ENCODE peak calls at places on chromosome 9, in six cellular contexts. One of them, this sample, is unnamed.

GRCh38 chr9:125511780-125512179 is 195.2 kb downstream of the MAPKAP1 start:
- DNase-seq in non-pigmented ciliary epithelial cell: no peak
- DNase-seq in fibroblast of mammary gland: no peak
- DNase-seq in RPMI8226: no peak
- DNase-seq in NCI-H2081: no peak
- DNase-seq in NCI-H1694: no peak
- DNase-seq in this sample: no peak

GRCh38 chr9:97905228-97905627 is 17.1 kb downstream of the TRMO start:
- DNase-seq in non-pigmented ciliary epithelial cell: no peak
- DNase-seq in fibroblast of mammary gland: no peak
- DNase-seq in RPMI8226: no peak
- DNase-seq in NCI-H2081: no peak
- DNase-seq in NCI-H1694: no peak
- DNase-seq in this sample: no peak

GRCh38 chr9:31612336-31613030 is 772.0 kb upstream of the ACO1 start:
- DNase-seq in non-pigmented ciliary epithelial cell: no peak
- DNase-seq in fibroblast of mammary gland: peak
- DNase-seq in RPMI8226: no peak
- DNase-seq in NCI-H2081: no peak
- DNase-seq in NCI-H1694: no peak
- DNase-seq in this sample: no peak

GRCh38 chr9:95740217-95741004 is 135.1 kb upstream of the ERCC6L2 start:
- DNase-seq in non-pigmented ciliary epithelial cell: no peak
- DNase-seq in fibroblast of mammary gland: no peak
- DNase-seq in RPMI8226: no peak
- DNase-seq in NCI-H2081: no peak
- DNase-seq in NCI-H1694: no peak
- DNase-seq in this sample: no peak

GRCh38 chr9:127629468-127630081 is 17.5 kb downstream of the STXBP1 start:
- DNase-seq in non-pigmented ciliary epithelial cell: no peak
- DNase-seq in fibroblast of mammary gland: peak
- DNase-seq in RPMI8226: no peak
- DNase-seq in NCI-H2081: no peak
- DNase-seq in NCI-H1694: no peak
- DNase-seq in this sample: no peak

GRCh38 chr9:133527444-133527920 is 2.7 kb upstream of the MYMK start:
- DNase-seq in non-pigmented ciliary epithelial cell: no peak
- DNase-seq in fibroblast of mammary gland: no peak
- DNase-seq in RPMI8226: no peak
- DNase-seq in NCI-H2081: no peak
- DNase-seq in NCI-H1694: no peak
- DNase-seq in this sample: no peak

GRCh38 chr9:36609306-36609705 is 36.6 kb downstream of the MELK start:
- DNase-seq in non-pigmented ciliary epithelial cell: no peak
- DNase-seq in fibroblast of mammary gland: no peak
- DNase-seq in RPMI8226: no peak
- DNase-seq in NCI-H2081: no peak
- DNase-seq in NCI-H1694: no peak
- DNase-seq in this sample: no peak

GRCh38 chr9:110189001-110189400 is 19.0 kb downstream of the C9orf152 start:
- DNase-seq in non-pigmented ciliary epithelial cell: no peak
- DNase-seq in fibroblast of mammary gland: no peak
- DNase-seq in RPMI8226: peak
- DNase-seq in NCI-H2081: no peak
- DNase-seq in NCI-H1694: no peak
- DNase-seq in this sample: no peak

GRCh38 chr9:93466416-93467061 is 13.2 kb upstream of the FAM120AOS start:
- DNase-seq in non-pigmented ciliary epithelial cell: no peak
- DNase-seq in fibroblast of mammary gland: no peak
- DNase-seq in RPMI8226: no peak
- DNase-seq in NCI-H2081: no peak
- DNase-seq in NCI-H1694: no peak
- DNase-seq in this sample: no peak

GRCh38 chr9:81682797-81683196 is 6.5 kb downstream of the TLE1 start:
- DNase-seq in non-pigmented ciliary epithelial cell: no peak
- DNase-seq in fibroblast of mammary gland: no peak
- DNase-seq in RPMI8226: no peak
- DNase-seq in NCI-H2081: peak
- DNase-seq in NCI-H1694: no peak
- DNase-seq in this sample: peak

GRCh38 chr9:13322828-13323550 is 43.5 kb upstream of the MPDZ start:
- DNase-seq in non-pigmented ciliary epithelial cell: no peak
- DNase-seq in fibroblast of mammary gland: no peak
- DNase-seq in RPMI8226: no peak
- DNase-seq in NCI-H2081: no peak
- DNase-seq in NCI-H1694: no peak
- DNase-seq in this sample: no peak

GRCh38 chr9:4315582-4316215 is 15.8 kb upstream of the GLIS3 start:
- DNase-seq in non-pigmented ciliary epithelial cell: no peak
- DNase-seq in fibroblast of mammary gland: peak
- DNase-seq in RPMI8226: peak
- DNase-seq in NCI-H2081: peak
- DNase-seq in NCI-H1694: peak
- DNase-seq in this sample: no peak

GRCh38 chr9:98833090-98833956 is 25.9 kb downstream of the GALNT12 start:
- DNase-seq in non-pigmented ciliary epithelial cell: no peak
- DNase-seq in fibroblast of mammary gland: peak
- DNase-seq in RPMI8226: no peak
- DNase-seq in NCI-H2081: no peak
- DNase-seq in NCI-H1694: no peak
- DNase-seq in this sample: no peak

GRCh38 chr9:130172858-130173461 is 756 bp downstream of the NCS1 start:
- DNase-seq in non-pigmented ciliary epithelial cell: no peak
- DNase-seq in fibroblast of mammary gland: no peak
- DNase-seq in RPMI8226: no peak
- DNase-seq in NCI-H2081: peak
- DNase-seq in NCI-H1694: no peak
- DNase-seq in this sample: no peak

GRCh38 chr9:12916037-12916436 is 141.2 kb downstream of the LURAP1L start:
- DNase-seq in non-pigmented ciliary epithelial cell: no peak
- DNase-seq in fibroblast of mammary gland: peak
- DNase-seq in RPMI8226: no peak
- DNase-seq in NCI-H2081: no peak
- DNase-seq in NCI-H1694: no peak
- DNase-seq in this sample: peak

GRCh38 chr9:1875921-1876448 is 139.2 kb upstream of the SMARCA2 start:
- DNase-seq in non-pigmented ciliary epithelial cell: no peak
- DNase-seq in fibroblast of mammary gland: no peak
- DNase-seq in RPMI8226: peak
- DNase-seq in NCI-H2081: no peak
- DNase-seq in NCI-H1694: no peak
- DNase-seq in this sample: no peak

GRCh38 chr9:82418334-82418733 is 429.8 kb downstream of the SPATA31D1 start:
- DNase-seq in non-pigmented ciliary epithelial cell: no peak
- DNase-seq in fibroblast of mammary gland: no peak
- DNase-seq in RPMI8226: no peak
- DNase-seq in NCI-H2081: no peak
- DNase-seq in NCI-H1694: no peak
- DNase-seq in this sample: no peak

GRCh38 chr9:14313378-14313940 is 482 bp downstream of the NFIB start:
- DNase-seq in non-pigmented ciliary epithelial cell: no peak
- DNase-seq in fibroblast of mammary gland: no peak
- DNase-seq in RPMI8226: no peak
- DNase-seq in NCI-H2081: peak
- DNase-seq in NCI-H1694: no peak
- DNase-seq in this sample: no peak

GRCh38 chr9:75866273-75866871 is 24.1 kb upstream of the PCSK5 start:
- DNase-seq in non-pigmented ciliary epithelial cell: no peak
- DNase-seq in fibroblast of mammary gland: peak
- DNase-seq in RPMI8226: peak
- DNase-seq in NCI-H2081: peak
- DNase-seq in NCI-H1694: peak
- DNase-seq in this sample: peak

GRCh38 chr9:122075135-122076030 is 17.7 kb downstream of the TTLL11 start:
- DNase-seq in non-pigmented ciliary epithelial cell: no peak
- DNase-seq in fibroblast of mammary gland: no peak
- DNase-seq in RPMI8226: no peak
- DNase-seq in NCI-H2081: no peak
- DNase-seq in NCI-H1694: no peak
- DNase-seq in this sample: no peak

GRCh38 chr9:87812375-87813118 is 70.1 kb upstream of the SPATA31E1 start:
- DNase-seq in non-pigmented ciliary epithelial cell: peak
- DNase-seq in fibroblast of mammary gland: peak
- DNase-seq in RPMI8226: peak
- DNase-seq in NCI-H2081: no peak
- DNase-seq in NCI-H1694: no peak
- DNase-seq in this sample: no peak

GRCh38 chr9:113809192-113809482 is 67.0 kb upstream of the ZNF618 start:
- DNase-seq in non-pigmented ciliary epithelial cell: no peak
- DNase-seq in fibroblast of mammary gland: no peak
- DNase-seq in RPMI8226: no peak
- DNase-seq in NCI-H2081: no peak
- DNase-seq in NCI-H1694: no peak
- DNase-seq in this sample: no peak

GRCh38 chr9:8627944-8628679 is 828.5 kb upstream of the DMAC1 start:
- DNase-seq in non-pigmented ciliary epithelial cell: no peak
- DNase-seq in fibroblast of mammary gland: peak
- DNase-seq in RPMI8226: no peak
- DNase-seq in NCI-H2081: peak
- DNase-seq in NCI-H1694: no peak
- DNase-seq in this sample: no peak

GRCh38 chr9:81096667-81097066 is 592.7 kb downstream of the TLE1 start:
- DNase-seq in non-pigmented ciliary epithelial cell: no peak
- DNase-seq in fibroblast of mammary gland: no peak
- DNase-seq in RPMI8226: no peak
- DNase-seq in NCI-H2081: no peak
- DNase-seq in NCI-H1694: no peak
- DNase-seq in this sample: no peak

GRCh38 chr9:12065050-12065449 is 628.1 kb upstream of the TYRP1 start:
- DNase-seq in non-pigmented ciliary epithelial cell: no peak
- DNase-seq in fibroblast of mammary gland: peak
- DNase-seq in RPMI8226: no peak
- DNase-seq in NCI-H2081: no peak
- DNase-seq in NCI-H1694: no peak
- DNase-seq in this sample: no peak

GRCh38 chr9:95623614-95624013 is 106.8 kb upstream of the PTCH1 start:
- DNase-seq in non-pigmented ciliary epithelial cell: no peak
- DNase-seq in fibroblast of mammary gland: no peak
- DNase-seq in RPMI8226: no peak
- DNase-seq in NCI-H2081: no peak
- DNase-seq in NCI-H1694: no peak
- DNase-seq in this sample: no peak

GRCh38 chr9:19148170-19148569 is 20.9 kb upstream of the PLIN2 start:
- DNase-seq in non-pigmented ciliary epithelial cell: no peak
- DNase-seq in fibroblast of mammary gland: no peak
- DNase-seq in RPMI8226: no peak
- DNase-seq in NCI-H2081: peak
- DNase-seq in NCI-H1694: no peak
- DNase-seq in this sample: no peak

GRCh38 chr9:68851657-68852056 is 146.6 kb downstream of the PIP5K1B start:
- DNase-seq in non-pigmented ciliary epithelial cell: no peak
- DNase-seq in fibroblast of mammary gland: peak
- DNase-seq in RPMI8226: no peak
- DNase-seq in NCI-H2081: no peak
- DNase-seq in NCI-H1694: no peak
- DNase-seq in this sample: no peak

GRCh38 chr9:134725605-134725940 is 84.0 kb downstream of the COL5A1 start:
- DNase-seq in non-pigmented ciliary epithelial cell: no peak
- DNase-seq in fibroblast of mammary gland: peak
- DNase-seq in RPMI8226: peak
- DNase-seq in NCI-H2081: no peak
- DNase-seq in NCI-H1694: no peak
- DNase-seq in this sample: no peak

GRCh38 chr9:137057545-137057944 is 3.7 kb upstream of the ENTPD2 start:
- DNase-seq in non-pigmented ciliary epithelial cell: no peak
- DNase-seq in fibroblast of mammary gland: no peak
- DNase-seq in RPMI8226: no peak
- DNase-seq in NCI-H2081: peak
- DNase-seq in NCI-H1694: no peak
- DNase-seq in this sample: no peak

GRCh38 chr9:27489087-27489876 is 34.8 kb upstream of the IFNK start:
- DNase-seq in non-pigmented ciliary epithelial cell: no peak
- DNase-seq in fibroblast of mammary gland: no peak
- DNase-seq in RPMI8226: no peak
- DNase-seq in NCI-H2081: no peak
- DNase-seq in NCI-H1694: no peak
- DNase-seq in this sample: no peak

GRCh38 chr9:120478208-120478607 is 101.8 kb downstream of the CDK5RAP2 start:
- DNase-seq in non-pigmented ciliary epithelial cell: no peak
- DNase-seq in fibroblast of mammary gland: peak
- DNase-seq in RPMI8226: no peak
- DNase-seq in NCI-H2081: no peak
- DNase-seq in NCI-H1694: no peak
- DNase-seq in this sample: no peak

GRCh38 chr9:135639196-135639595 is at the start of gene GLT6D1:
- DNase-seq in non-pigmented ciliary epithelial cell: no peak
- DNase-seq in fibroblast of mammary gland: no peak
- DNase-seq in RPMI8226: no peak
- DNase-seq in NCI-H2081: no peak
- DNase-seq in NCI-H1694: no peak
- DNase-seq in this sample: no peak

GRCh38 chr9:137461663-137462395 is 2.7 kb upstream of the NSMF start:
- DNase-seq in non-pigmented ciliary epithelial cell: no peak
- DNase-seq in fibroblast of mammary gland: peak
- DNase-seq in RPMI8226: no peak
- DNase-seq in NCI-H2081: no peak
- DNase-seq in NCI-H1694: no peak
- DNase-seq in this sample: no peak

GRCh38 chr9:133658442-133659431 is 22.6 kb downstream of the DBH start:
- DNase-seq in non-pigmented ciliary epithelial cell: no peak
- DNase-seq in fibroblast of mammary gland: peak
- DNase-seq in RPMI8226: no peak
- DNase-seq in NCI-H2081: peak
- DNase-seq in NCI-H1694: peak
- DNase-seq in this sample: no peak

GRCh38 chr9:77402286-77402685 is 225.0 kb downstream of the VPS13A start:
- DNase-seq in non-pigmented ciliary epithelial cell: no peak
- DNase-seq in fibroblast of mammary gland: peak
- DNase-seq in RPMI8226: no peak
- DNase-seq in NCI-H2081: no peak
- DNase-seq in NCI-H1694: no peak
- DNase-seq in this sample: no peak

This sample was measured in astrocyte of the cerebellum.